ENCODE peak calls at places on chromosomes 3 and 15, in five cellular contexts. One of them, this sample, is unnamed.

GRCh38 chr3:169112153-169112892 is 551.2 kb downstream of the MECOM start:
- DNase-seq in heart right ventricle: no peak
- DNase-seq in mammary epithelial cell: peak
- DNase-seq in cardiac muscle cell: peak
- DNase-seq in foreskin fibroblast: peak
- DNase-seq in this sample: no peak

GRCh38 chr15:55218068-55218467 is 21.3 kb upstream of the RSL24D1 start:
- DNase-seq in heart right ventricle: no peak
- DNase-seq in mammary epithelial cell: no peak
- DNase-seq in cardiac muscle cell: no peak
- DNase-seq in foreskin fibroblast: peak
- DNase-seq in this sample: no peak

GRCh38 chr3:96294143-96294542 is 520.3 kb upstream of the EPHA6 start:
- DNase-seq in heart right ventricle: no peak
- DNase-seq in mammary epithelial cell: no peak
- DNase-seq in cardiac muscle cell: no peak
- DNase-seq in foreskin fibroblast: no peak
- DNase-seq in this sample: no peak

GRCh38 chr3:20673866-20674265 is 487.9 kb upstream of the SGO1 start:
- DNase-seq in heart right ventricle: no peak
- DNase-seq in mammary epithelial cell: no peak
- DNase-seq in cardiac muscle cell: no peak
- DNase-seq in foreskin fibroblast: no peak
- DNase-seq in this sample: no peak

GRCh38 chr3:72582211-72582878 is 265.9 kb downstream of the SHQ1 start:
- DNase-seq in heart right ventricle: no peak
- DNase-seq in mammary epithelial cell: no peak
- DNase-seq in cardiac muscle cell: no peak
- DNase-seq in foreskin fibroblast: no peak
- DNase-seq in this sample: no peak

GRCh38 chr15:57220220-57220619 is 156.1 kb upstream of the CGNL1 start:
- DNase-seq in heart right ventricle: no peak
- DNase-seq in mammary epithelial cell: no peak
- DNase-seq in cardiac muscle cell: peak
- DNase-seq in foreskin fibroblast: peak
- DNase-seq in this sample: no peak

GRCh38 chr3:176916777-176917176 is 280.5 kb downstream of the TBL1XR1 start:
- DNase-seq in heart right ventricle: no peak
- DNase-seq in mammary epithelial cell: peak
- DNase-seq in cardiac muscle cell: no peak
- DNase-seq in foreskin fibroblast: no peak
- DNase-seq in this sample: no peak

GRCh38 chr3:177195242-177195940 is 1.9 kb downstream of the TBL1XR1 start:
- DNase-seq in heart right ventricle: no peak
- DNase-seq in mammary epithelial cell: peak
- DNase-seq in cardiac muscle cell: peak
- DNase-seq in foreskin fibroblast: no peak
- DNase-seq in this sample: no peak

GRCh38 chr3:129526121-129526900 is 2.1 kb upstream of the RHO start:
- DNase-seq in heart right ventricle: no peak
- DNase-seq in mammary epithelial cell: no peak
- DNase-seq in cardiac muscle cell: no peak
- DNase-seq in foreskin fibroblast: no peak
- DNase-seq in this sample: peak

GRCh38 chr3:173635826-173636225 is 238.3 kb downstream of the NLGN1 start:
- DNase-seq in heart right ventricle: no peak
- DNase-seq in mammary epithelial cell: no peak
- DNase-seq in cardiac muscle cell: no peak
- DNase-seq in foreskin fibroblast: no peak
- DNase-seq in this sample: no peak
- TF ChIP-seq CTCF in heart right ventricle: no peak
- TF ChIP-seq CTCF in mammary epithelial cell: no peak
- TF ChIP-seq CTCF in cardiac muscle cell: no peak
- TF ChIP-seq CTCF in foreskin fibroblast: no peak
- TF ChIP-seq CTCF in this sample: no peak

DNA sequence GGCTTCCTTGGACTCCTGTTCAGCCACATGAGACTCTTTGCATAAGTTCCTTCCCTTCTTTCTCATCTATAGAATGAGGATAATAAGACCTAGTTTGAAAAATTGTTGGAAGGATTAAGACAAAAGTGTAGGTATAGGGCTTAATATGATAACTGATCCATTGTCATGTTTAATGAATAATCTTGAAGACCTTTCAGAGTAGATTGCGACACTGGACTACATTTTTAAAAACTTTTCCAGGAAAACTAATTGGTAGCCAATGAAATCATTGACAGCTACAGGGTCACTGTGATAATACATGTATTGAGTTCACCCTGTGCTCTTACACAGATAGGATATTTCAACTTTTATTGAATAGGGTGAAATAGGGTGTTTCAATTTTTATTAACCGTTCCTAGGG is 78.5 kb upstream of the FBN1 start:
- DNase-seq in heart right ventricle: no peak
- DNase-seq in mammary epithelial cell: no peak
- DNase-seq in cardiac muscle cell: no peak
- DNase-seq in foreskin fibroblast: no peak
- DNase-seq in this sample: no peak
- TF ChIP-seq CTCF in heart right ventricle: no peak
- TF ChIP-seq CTCF in mammary epithelial cell: no peak
- TF ChIP-seq CTCF in cardiac muscle cell: no peak
- TF ChIP-seq CTCF in foreskin fibroblast: no peak
- TF ChIP-seq CTCF in this sample: no peak

GRCh38 chr15:25019434-25019833 is 64.6 kb downstream of the SNRPN start:
- DNase-seq in heart right ventricle: no peak
- DNase-seq in mammary epithelial cell: no peak
- DNase-seq in cardiac muscle cell: no peak
- DNase-seq in foreskin fibroblast: no peak
- DNase-seq in this sample: no peak
- TF ChIP-seq CTCF in heart right ventricle: no peak
- TF ChIP-seq CTCF in mammary epithelial cell: no peak
- TF ChIP-seq CTCF in cardiac muscle cell: no peak
- TF ChIP-seq CTCF in foreskin fibroblast: no peak
- TF ChIP-seq CTCF in this sample: no peak

DNA sequence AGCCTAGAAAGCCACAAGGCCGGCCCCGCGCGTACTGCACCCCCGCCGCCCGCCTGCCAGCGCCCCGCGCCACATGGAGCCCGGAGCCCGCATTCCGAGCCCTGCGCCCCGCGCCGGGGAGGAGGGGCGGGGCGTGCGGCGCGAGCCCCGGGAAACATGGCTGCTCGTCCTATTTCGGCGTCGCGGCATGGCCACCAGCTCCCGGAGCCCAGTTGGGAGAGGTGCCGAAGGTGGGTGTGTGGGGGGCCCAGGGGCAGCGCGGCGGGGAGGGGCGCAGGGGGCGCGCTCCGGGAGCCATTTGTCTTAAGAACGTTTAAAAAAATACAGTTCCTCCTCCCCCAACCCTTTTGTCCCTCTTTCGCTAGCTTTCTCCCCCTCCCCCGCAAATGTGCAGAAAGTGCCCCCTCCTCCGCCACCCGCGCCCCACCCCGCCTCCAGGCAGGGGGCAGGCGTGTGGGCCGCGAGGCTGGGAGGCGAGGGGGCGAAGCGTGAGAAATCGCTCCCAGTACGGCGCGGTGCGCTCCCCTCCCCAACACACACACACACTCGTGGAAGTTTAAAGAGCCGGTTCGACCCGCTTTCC is 2.5 kb downstream of the ANP32A start:
- DNase-seq in heart right ventricle: peak
- DNase-seq in mammary epithelial cell: peak
- DNase-seq in cardiac muscle cell: peak
- DNase-seq in foreskin fibroblast: peak
- DNase-seq in this sample: peak
- TF ChIP-seq CTCF in heart right ventricle: no peak
- TF ChIP-seq CTCF in mammary epithelial cell: no peak
- TF ChIP-seq CTCF in cardiac muscle cell: no peak
- TF ChIP-seq CTCF in foreskin fibroblast: no peak
- TF ChIP-seq CTCF in this sample: no peak

GRCh38 chr3:87164245-87164644 is 62.9 kb upstream of the CHMP2B start:
- DNase-seq in heart right ventricle: no peak
- DNase-seq in mammary epithelial cell: no peak
- DNase-seq in cardiac muscle cell: no peak
- DNase-seq in foreskin fibroblast: no peak
- DNase-seq in this sample: no peak

GRCh38 chr3:87161486-87161885 is 65.6 kb upstream of the CHMP2B start:
- DNase-seq in heart right ventricle: no peak
- DNase-seq in mammary epithelial cell: no peak
- DNase-seq in cardiac muscle cell: no peak
- DNase-seq in foreskin fibroblast: no peak
- DNase-seq in this sample: no peak

DNA sequence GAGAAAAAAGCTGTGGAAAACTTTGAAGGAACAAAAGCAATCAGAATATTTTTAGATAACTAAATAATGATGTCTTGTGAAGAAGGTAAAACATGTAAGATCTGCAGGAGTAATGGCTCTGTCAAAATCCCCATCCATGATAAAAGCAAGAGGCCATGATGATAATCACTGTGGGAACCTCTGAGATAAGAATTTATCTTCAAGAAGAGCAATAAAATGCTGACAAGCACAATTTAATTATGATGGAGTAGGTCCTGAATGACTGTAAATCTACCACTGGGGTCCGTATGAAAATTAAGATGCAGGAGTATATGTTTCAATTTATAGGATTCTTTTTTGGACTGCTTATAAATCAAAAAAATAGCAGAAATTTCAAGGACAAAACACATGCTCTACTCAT is 68.3 kb upstream of the CHMP2B start:
- DNase-seq in heart right ventricle: no peak
- DNase-seq in mammary epithelial cell: no peak
- DNase-seq in cardiac muscle cell: no peak
- DNase-seq in foreskin fibroblast: no peak
- DNase-seq in this sample: no peak
- TF ChIP-seq CTCF in heart right ventricle: no peak
- TF ChIP-seq CTCF in mammary epithelial cell: no peak
- TF ChIP-seq CTCF in cardiac muscle cell: no peak
- TF ChIP-seq CTCF in foreskin fibroblast: no peak
- TF ChIP-seq CTCF in this sample: no peak

GRCh38 chr15:25693321-25694237 is 169.5 kb downstream of the ATP10A start:
- DNase-seq in heart right ventricle: peak
- DNase-seq in mammary epithelial cell: no peak
- DNase-seq in cardiac muscle cell: peak
- DNase-seq in foreskin fibroblast: no peak
- DNase-seq in this sample: peak
- TF ChIP-seq CTCF in heart right ventricle: peak
- TF ChIP-seq CTCF in mammary epithelial cell: no peak
- TF ChIP-seq CTCF in cardiac muscle cell: peak
- TF ChIP-seq CTCF in foreskin fibroblast: peak
- TF ChIP-seq CTCF in this sample: no peak

DNA sequence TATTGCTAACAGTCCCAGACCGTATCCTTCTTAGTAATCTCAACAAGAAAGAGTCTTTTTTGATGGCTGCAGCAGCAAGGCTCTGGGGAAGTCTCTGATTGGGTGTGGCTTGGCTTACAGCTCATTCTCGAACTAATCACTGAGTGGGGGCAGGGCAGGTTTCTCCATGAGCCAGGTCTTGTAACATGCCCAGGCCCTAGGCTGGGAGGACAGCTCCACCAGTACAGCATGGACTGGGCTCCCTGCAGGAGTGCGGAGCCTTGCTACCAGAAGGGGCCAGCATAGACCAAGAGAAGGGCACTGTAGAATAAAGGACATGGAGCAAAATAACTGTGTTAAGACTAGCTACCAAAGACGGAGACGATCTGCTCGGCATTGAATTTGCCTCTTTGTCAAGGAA is 7.2 kb downstream of the CD276 start:
- DNase-seq in heart right ventricle: peak
- DNase-seq in mammary epithelial cell: peak
- DNase-seq in cardiac muscle cell: peak
- DNase-seq in foreskin fibroblast: peak
- DNase-seq in this sample: no peak
- TF ChIP-seq CTCF in heart right ventricle: peak
- TF ChIP-seq CTCF in mammary epithelial cell: no peak
- TF ChIP-seq CTCF in cardiac muscle cell: peak
- TF ChIP-seq CTCF in foreskin fibroblast: no peak
- TF ChIP-seq CTCF in this sample: no peak